ENCODE peak calls at places on chromosome 22, in five cellular contexts. One of them, this sample, is unnamed.

GRCh38 chr22:27212617-27213177 is 555.3 kb downstream of the MIAT start:
- DNase-seq in endothelial cell of umbilical vein: peak
- DNase-seq in pancreas: peak
- DNase-seq in mammary epithelial cell: no peak
- DNase-seq in prostate gland: peak
- DNase-seq in this sample: peak

GRCh38 chr22:41917375-41917905 is 2.6 kb upstream of the SHISA8 start:
- DNase-seq in endothelial cell of umbilical vein: no peak
- DNase-seq in pancreas: no peak
- DNase-seq in mammary epithelial cell: no peak
- DNase-seq in prostate gland: no peak
- DNase-seq in this sample: no peak

GRCh38 chr22:43159484-43160178 is 8.3 kb downstream of the TSPO start:
- DNase-seq in endothelial cell of umbilical vein: no peak
- DNase-seq in pancreas: peak
- DNase-seq in mammary epithelial cell: no peak
- DNase-seq in prostate gland: no peak
- DNase-seq in this sample: no peak

GRCh38 chr22:42947211-42947990 is 67.5 kb downstream of the PACSIN2 start:
- DNase-seq in endothelial cell of umbilical vein: peak
- DNase-seq in pancreas: peak
- DNase-seq in mammary epithelial cell: peak
- DNase-seq in prostate gland: no peak
- DNase-seq in this sample: no peak

GRCh38 chr22:39405346-39406085 is 5.9 kb downstream of the TAB1 start:
- DNase-seq in endothelial cell of umbilical vein: peak
- DNase-seq in pancreas: no peak
- DNase-seq in mammary epithelial cell: no peak
- DNase-seq in prostate gland: no peak
- DNase-seq in this sample: no peak

GRCh38 chr22:32625985-32626384 is 151.4 kb downstream of the FBXO7 start:
- DNase-seq in endothelial cell of umbilical vein: no peak
- DNase-seq in pancreas: no peak
- DNase-seq in mammary epithelial cell: no peak
- DNase-seq in prostate gland: no peak
- DNase-seq in this sample: no peak

GRCh38 chr22:20946080-20946986 is 20.7 kb upstream of the AIFM3 start:
- DNase-seq in endothelial cell of umbilical vein: peak
- DNase-seq in pancreas: no peak
- DNase-seq in mammary epithelial cell: no peak
- DNase-seq in prostate gland: no peak
- DNase-seq in this sample: no peak

GRCh38 chr22:30859714-30860095 is 108.9 kb downstream of the MORC2 start:
- DNase-seq in endothelial cell of umbilical vein: no peak
- DNase-seq in pancreas: no peak
- DNase-seq in mammary epithelial cell: no peak
- DNase-seq in prostate gland: no peak
- DNase-seq in this sample: no peak

GRCh38 chr22:50270302-50271010 is at the start of gene MAPK11:
- DNase-seq in endothelial cell of umbilical vein: peak
- DNase-seq in pancreas: peak
- DNase-seq in mammary epithelial cell: peak
- DNase-seq in prostate gland: peak
- DNase-seq in this sample: no peak

GRCh38 chr22:17838180-17838865 is 64.1 kb upstream of the BID start:
- DNase-seq in endothelial cell of umbilical vein: no peak
- DNase-seq in pancreas: no peak
- DNase-seq in mammary epithelial cell: no peak
- DNase-seq in prostate gland: no peak
- DNase-seq in this sample: no peak

GRCh38 chr22:40635008-40635939 is 1.2 kb downstream of the MRTFA start:
- DNase-seq in endothelial cell of umbilical vein: peak
- DNase-seq in pancreas: no peak
- DNase-seq in mammary epithelial cell: no peak
- DNase-seq in prostate gland: no peak
- DNase-seq in this sample: no peak

GRCh38 chr22:35561796-35562526 is 21.3 kb downstream of the RASD2 start:
- DNase-seq in endothelial cell of umbilical vein: no peak
- DNase-seq in pancreas: no peak
- DNase-seq in mammary epithelial cell: peak
- DNase-seq in prostate gland: no peak
- DNase-seq in this sample: no peak

GRCh38 chr22:24836282-24836681 is 30.3 kb downstream of the SGSM1 start:
- DNase-seq in endothelial cell of umbilical vein: no peak
- DNase-seq in pancreas: no peak
- DNase-seq in mammary epithelial cell: no peak
- DNase-seq in prostate gland: no peak
- DNase-seq in this sample: no peak

GRCh38 chr22:50186789-50187523 is 1.2 kb downstream of the TRABD start:
- DNase-seq in endothelial cell of umbilical vein: no peak
- DNase-seq in pancreas: peak
- DNase-seq in mammary epithelial cell: peak
- DNase-seq in prostate gland: no peak
- DNase-seq in this sample: no peak

GRCh38 chr22:30015846-30016245 is 64.4 kb upstream of the HORMAD2 start:
- DNase-seq in endothelial cell of umbilical vein: no peak
- DNase-seq in pancreas: no peak
- DNase-seq in mammary epithelial cell: peak
- DNase-seq in prostate gland: no peak
- DNase-seq in this sample: no peak

GRCh38 chr22:50620861-50621490 is 7.0 kb downstream of the ARSA start:
- DNase-seq in endothelial cell of umbilical vein: no peak
- DNase-seq in pancreas: no peak
- DNase-seq in mammary epithelial cell: peak
- DNase-seq in prostate gland: no peak
- DNase-seq in this sample: no peak

GRCh38 chr22:30562391-30562790 is 12.1 kb downstream of the GAL3ST1 start:
- DNase-seq in endothelial cell of umbilical vein: no peak
- DNase-seq in pancreas: no peak
- DNase-seq in mammary epithelial cell: peak
- DNase-seq in prostate gland: no peak
- DNase-seq in this sample: no peak

GRCh38 chr22:27507935-27508504 is 293.5 kb downstream of the MN1 start:
- DNase-seq in endothelial cell of umbilical vein: no peak
- DNase-seq in pancreas: no peak
- DNase-seq in mammary epithelial cell: peak
- DNase-seq in prostate gland: no peak
- DNase-seq in this sample: peak

GRCh38 chr22:19679476-19680099 is 34.7 kb upstream of the SEPTIN5 start:
- DNase-seq in endothelial cell of umbilical vein: peak
- DNase-seq in pancreas: peak
- DNase-seq in mammary epithelial cell: no peak
- DNase-seq in prostate gland: no peak
- DNase-seq in this sample: no peak

GRCh38 chr22:30261134-30261533 is 5.5 kb downstream of the OSM start:
- DNase-seq in endothelial cell of umbilical vein: no peak
- DNase-seq in pancreas: no peak
- DNase-seq in mammary epithelial cell: no peak
- DNase-seq in prostate gland: no peak
- DNase-seq in this sample: no peak

GRCh38 chr22:36235585-36235984 is 3.7 kb downstream of the APOL2 start:
- DNase-seq in endothelial cell of umbilical vein: no peak
- DNase-seq in pancreas: no peak
- DNase-seq in mammary epithelial cell: no peak
- DNase-seq in prostate gland: no peak
- DNase-seq in this sample: no peak

GRCh38 chr22:36287881-36288515 is 35.1 kb downstream of the APOL1 start:
- DNase-seq in endothelial cell of umbilical vein: no peak
- DNase-seq in pancreas: no peak
- DNase-seq in mammary epithelial cell: no peak
- DNase-seq in prostate gland: peak
- DNase-seq in this sample: peak

GRCh38 chr22:41994506-41994905 is 4.1 kb upstream of the WBP2NL start:
- DNase-seq in endothelial cell of umbilical vein: no peak
- DNase-seq in pancreas: no peak
- DNase-seq in mammary epithelial cell: no peak
- DNase-seq in prostate gland: no peak
- DNase-seq in this sample: no peak

GRCh38 chr22:27150530-27150909 is 493.1 kb downstream of the MIAT start:
- DNase-seq in endothelial cell of umbilical vein: no peak
- DNase-seq in pancreas: no peak
- DNase-seq in mammary epithelial cell: no peak
- DNase-seq in prostate gland: no peak
- DNase-seq in this sample: no peak

GRCh38 chr22:32852346-32853251 is 51.1 kb downstream of the TIMP3 start:
- DNase-seq in endothelial cell of umbilical vein: no peak
- DNase-seq in pancreas: no peak
- DNase-seq in mammary epithelial cell: no peak
- DNase-seq in prostate gland: peak
- DNase-seq in this sample: no peak

GRCh38 chr22:37892566-37893338 is 13.3 kb upstream of the MICALL1 start:
- DNase-seq in endothelial cell of umbilical vein: no peak
- DNase-seq in pancreas: peak
- DNase-seq in mammary epithelial cell: no peak
- DNase-seq in prostate gland: no peak
- DNase-seq in this sample: no peak

GRCh38 chr22:31347251-31348008 is 1.3 kb upstream of the PATZ1 start:
- DNase-seq in endothelial cell of umbilical vein: peak
- DNase-seq in pancreas: peak
- DNase-seq in mammary epithelial cell: peak
- DNase-seq in prostate gland: peak
- DNase-seq in this sample: no peak

GRCh38 chr22:32623943-32624342 is 149.3 kb downstream of the FBXO7 start:
- DNase-seq in endothelial cell of umbilical vein: no peak
- DNase-seq in pancreas: peak
- DNase-seq in mammary epithelial cell: no peak
- DNase-seq in prostate gland: peak
- DNase-seq in this sample: no peak

GRCh38 chr22:41780714-41781507 is 19.6 kb upstream of the CCDC134 start:
- DNase-seq in endothelial cell of umbilical vein: peak
- DNase-seq in pancreas: no peak
- DNase-seq in mammary epithelial cell: no peak
- DNase-seq in prostate gland: no peak
- DNase-seq in this sample: no peak

GRCh38 chr22:23831781-23832180 is 7.0 kb downstream of the DERL3 start:
- DNase-seq in endothelial cell of umbilical vein: no peak
- DNase-seq in pancreas: no peak
- DNase-seq in mammary epithelial cell: no peak
- DNase-seq in prostate gland: no peak
- DNase-seq in this sample: no peak

GRCh38 chr22:23832226-23833016 is 6.4 kb downstream of the DERL3 start:
- DNase-seq in endothelial cell of umbilical vein: no peak
- DNase-seq in pancreas: no peak
- DNase-seq in mammary epithelial cell: no peak
- DNase-seq in prostate gland: no peak
- DNase-seq in this sample: no peak

GRCh38 chr22:23829845-23830372 is 8.9 kb downstream of the DERL3 start:
- DNase-seq in endothelial cell of umbilical vein: no peak
- DNase-seq in pancreas: no peak
- DNase-seq in mammary epithelial cell: no peak
- DNase-seq in prostate gland: no peak
- DNase-seq in this sample: no peak

GRCh38 chr22:23833017-23833795 is 5.6 kb downstream of the DERL3 start:
- DNase-seq in endothelial cell of umbilical vein: no peak
- DNase-seq in pancreas: no peak
- DNase-seq in mammary epithelial cell: no peak
- DNase-seq in prostate gland: no peak
- DNase-seq in this sample: no peak

GRCh38 chr22:23831261-23831660 is 7.5 kb downstream of the DERL3 start:
- DNase-seq in endothelial cell of umbilical vein: no peak
- DNase-seq in pancreas: no peak
- DNase-seq in mammary epithelial cell: no peak
- DNase-seq in prostate gland: no peak
- DNase-seq in this sample: no peak
- H3K27ac ChIP-seq in endothelial cell of umbilical vein: no peak
- H3K27ac ChIP-seq in pancreas: no peak
- H3K27ac ChIP-seq in mammary epithelial cell: no peak
- H3K27ac ChIP-seq in prostate gland: no peak
- H3K27ac ChIP-seq in this sample: no peak

DNA sequence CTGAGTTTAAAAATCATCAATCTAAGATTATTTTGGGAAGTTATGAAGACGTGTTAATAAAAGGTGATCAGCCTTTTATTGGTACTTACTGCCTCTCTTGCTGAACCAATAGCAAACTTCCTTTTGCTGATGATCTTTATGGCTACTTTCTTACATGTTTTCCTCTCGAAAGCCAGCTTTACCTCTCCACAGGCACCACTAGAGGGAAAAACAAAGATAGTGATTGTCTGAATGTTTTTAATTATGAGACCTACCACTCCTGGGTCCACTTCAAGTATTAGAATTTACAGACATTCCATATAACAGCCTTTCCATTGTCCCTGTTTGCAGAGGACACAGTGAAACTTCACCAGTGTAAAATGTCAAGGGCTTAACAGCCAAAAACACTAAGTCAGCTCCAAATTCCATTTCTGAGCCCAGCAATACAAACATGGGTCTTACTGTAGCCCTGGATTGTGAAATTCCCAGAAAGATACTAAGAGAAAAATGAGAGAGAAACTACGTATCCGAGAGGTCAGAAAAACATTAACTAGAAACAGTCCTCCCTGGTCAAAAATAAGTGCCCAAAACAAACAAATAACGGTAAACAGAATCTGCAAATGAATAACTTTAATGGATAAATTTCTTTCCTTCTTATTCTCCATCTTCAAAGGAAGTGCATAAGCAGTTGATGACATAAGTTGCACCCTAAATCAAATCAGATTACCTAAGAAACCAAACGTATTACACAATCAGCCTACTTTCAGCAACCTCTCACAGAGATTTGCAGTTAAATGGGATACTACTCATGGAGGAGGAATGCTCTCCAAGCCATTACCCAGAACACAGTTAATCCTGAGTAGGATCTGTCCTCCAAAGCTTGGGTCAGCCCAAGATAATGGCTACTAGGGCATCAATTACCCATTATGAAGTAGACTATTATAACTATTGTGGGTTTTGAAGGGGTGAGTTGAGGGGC is 29.5 kb downstream of the CHEK2 start:
- DNase-seq in endothelial cell of umbilical vein: peak
- DNase-seq in pancreas: no peak
- DNase-seq in mammary epithelial cell: peak
- DNase-seq in prostate gland: no peak
- DNase-seq in this sample: peak
- H3K27ac ChIP-seq in endothelial cell of umbilical vein: peak
- H3K27ac ChIP-seq in pancreas: no peak
- H3K27ac ChIP-seq in mammary epithelial cell: no peak
- H3K27ac ChIP-seq in prostate gland: peak
- H3K27ac ChIP-seq in this sample: peak

DNA sequence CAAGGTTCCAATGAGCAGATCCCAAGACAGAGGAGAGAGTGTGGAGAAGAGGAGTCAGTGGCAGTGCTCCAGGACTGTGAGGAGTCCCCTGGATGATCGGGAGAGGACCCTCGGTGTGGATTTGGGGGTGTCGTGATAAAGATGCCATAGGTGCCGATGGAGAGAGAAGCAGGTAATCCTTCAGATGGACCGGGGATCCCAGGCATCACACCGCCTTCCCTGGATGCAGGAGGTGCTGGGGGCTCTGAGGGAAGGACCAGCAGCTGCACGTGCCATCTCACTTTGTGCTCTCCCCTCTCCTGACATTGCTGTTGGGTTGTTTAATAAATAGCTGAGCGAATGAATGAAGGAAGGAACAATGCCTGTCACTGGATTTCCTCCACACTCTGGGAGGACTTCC is 744.1 kb downstream of the BRD1 start:
- DNase-seq in endothelial cell of umbilical vein: no peak
- DNase-seq in pancreas: no peak
- DNase-seq in mammary epithelial cell: no peak
- DNase-seq in prostate gland: no peak
- DNase-seq in this sample: no peak
- H3K27ac ChIP-seq in endothelial cell of umbilical vein: no peak
- H3K27ac ChIP-seq in pancreas: no peak
- H3K27ac ChIP-seq in mammary epithelial cell: no peak
- H3K27ac ChIP-seq in prostate gland: no peak
- H3K27ac ChIP-seq in this sample: no peak

GRCh38 chr22:22703715-22704114 is 59.3 kb downstream of the GGTLC2 start:
- DNase-seq in endothelial cell of umbilical vein: no peak
- DNase-seq in pancreas: no peak
- DNase-seq in mammary epithelial cell: no peak
- DNase-seq in prostate gland: no peak
- DNase-seq in this sample: no peak
- H3K27ac ChIP-seq in endothelial cell of umbilical vein: no peak
- H3K27ac ChIP-seq in pancreas: no peak
- H3K27ac ChIP-seq in mammary epithelial cell: no peak
- H3K27ac ChIP-seq in prostate gland: no peak
- H3K27ac ChIP-seq in this sample: no peak